ENCODE peak calls at places on chromosomes 16 and 17, in eight cellular contexts. One of them, this sample, is unnamed.

GRCh38 chr17:59707971-59708425 is 544 bp downstream of the VMP1 start:
- DNase-seq in brain microvascular endothelial cell: no peak
- DNase-seq in fibroblast of villous mesenchyme: no peak
- DNase-seq in A549: peak
- DNase-seq in AG09309: no peak
- DNase-seq in NB4: peak
- DNase-seq in lower leg skin: no peak
- DNase-seq in kidney epithelial cell: no peak
- DNase-seq in this sample: no peak

GRCh38 chr16:88672776-88673175 is 9.9 kb upstream of the MVD start:
- DNase-seq in brain microvascular endothelial cell: no peak
- DNase-seq in fibroblast of villous mesenchyme: no peak
- DNase-seq in A549: peak
- DNase-seq in AG09309: no peak
- DNase-seq in NB4: peak
- DNase-seq in lower leg skin: no peak
- DNase-seq in kidney epithelial cell: no peak
- DNase-seq in this sample: no peak

GRCh38 chr16:55900616-55901393 is 25.6 kb upstream of the CES5A start:
- DNase-seq in brain microvascular endothelial cell: no peak
- DNase-seq in fibroblast of villous mesenchyme: no peak
- DNase-seq in A549: no peak
- DNase-seq in AG09309: no peak
- DNase-seq in NB4: no peak
- DNase-seq in lower leg skin: peak
- DNase-seq in kidney epithelial cell: no peak
- DNase-seq in this sample: no peak

GRCh38 chr16:49766280-49766679 is 89.6 kb downstream of the ZNF423 start:
- DNase-seq in brain microvascular endothelial cell: no peak
- DNase-seq in fibroblast of villous mesenchyme: no peak
- DNase-seq in A549: no peak
- DNase-seq in AG09309: no peak
- DNase-seq in NB4: no peak
- DNase-seq in lower leg skin: no peak
- DNase-seq in kidney epithelial cell: no peak
- DNase-seq in this sample: no peak

GRCh38 chr17:3890082-3890892 is 2.6 kb downstream of the CAMKK1 start:
- DNase-seq in brain microvascular endothelial cell: peak
- DNase-seq in fibroblast of villous mesenchyme: peak
- DNase-seq in A549: peak
- DNase-seq in AG09309: no peak
- DNase-seq in NB4: peak
- DNase-seq in lower leg skin: peak
- DNase-seq in kidney epithelial cell: peak
- DNase-seq in this sample: peak

GRCh38 chr17:69246726-69247375 is 18.2 kb upstream of the ABCA10 start:
- DNase-seq in brain microvascular endothelial cell: no peak
- DNase-seq in fibroblast of villous mesenchyme: peak
- DNase-seq in A549: peak
- DNase-seq in AG09309: no peak
- DNase-seq in NB4: peak
- DNase-seq in lower leg skin: no peak
- DNase-seq in kidney epithelial cell: peak
- DNase-seq in this sample: no peak

GRCh38 chr17:62705781-62706597 is 78.5 kb downstream of the MRC2 start:
- DNase-seq in brain microvascular endothelial cell: no peak
- DNase-seq in fibroblast of villous mesenchyme: no peak
- DNase-seq in A549: no peak
- DNase-seq in AG09309: no peak
- DNase-seq in NB4: no peak
- DNase-seq in lower leg skin: no peak
- DNase-seq in kidney epithelial cell: no peak
- DNase-seq in this sample: no peak

GRCh38 chr17:81049973-81050551 is 15.1 kb downstream of the BAIAP2 start:
- DNase-seq in brain microvascular endothelial cell: peak
- DNase-seq in fibroblast of villous mesenchyme: no peak
- DNase-seq in A549: no peak
- DNase-seq in AG09309: no peak
- DNase-seq in NB4: peak
- DNase-seq in lower leg skin: no peak
- DNase-seq in kidney epithelial cell: peak
- DNase-seq in this sample: no peak

GRCh38 chr16:8807189-8807588 is 9.6 kb downstream of the PMM2 start:
- DNase-seq in brain microvascular endothelial cell: no peak
- DNase-seq in fibroblast of villous mesenchyme: no peak
- DNase-seq in A549: no peak
- DNase-seq in AG09309: no peak
- DNase-seq in NB4: no peak
- DNase-seq in lower leg skin: no peak
- DNase-seq in kidney epithelial cell: no peak
- DNase-seq in this sample: no peak

GRCh38 chr17:21353326-21354010 is 22.7 kb upstream of the KCNJ12 start:
- DNase-seq in brain microvascular endothelial cell: no peak
- DNase-seq in fibroblast of villous mesenchyme: peak
- DNase-seq in A549: no peak
- DNase-seq in AG09309: peak
- DNase-seq in NB4: peak
- DNase-seq in lower leg skin: no peak
- DNase-seq in kidney epithelial cell: no peak
- DNase-seq in this sample: no peak

GRCh38 chr16:49596119-49596518 is 222.5 kb downstream of the C16orf78 start:
- DNase-seq in brain microvascular endothelial cell: peak
- DNase-seq in fibroblast of villous mesenchyme: no peak
- DNase-seq in A549: no peak
- DNase-seq in AG09309: no peak
- DNase-seq in NB4: no peak
- DNase-seq in lower leg skin: peak
- DNase-seq in kidney epithelial cell: no peak
- DNase-seq in this sample: no peak

GRCh38 chr17:44556114-44556853 is 1.0 kb upstream of the FZD2 start:
- DNase-seq in brain microvascular endothelial cell: no peak
- DNase-seq in fibroblast of villous mesenchyme: peak
- DNase-seq in A549: peak
- DNase-seq in AG09309: no peak
- DNase-seq in NB4: peak
- DNase-seq in lower leg skin: no peak
- DNase-seq in kidney epithelial cell: no peak
- DNase-seq in this sample: no peak

GRCh38 chr16:88533945-88534641 is 36.1 kb upstream of the ZC3H18 start:
- DNase-seq in brain microvascular endothelial cell: peak
- DNase-seq in fibroblast of villous mesenchyme: peak
- DNase-seq in A549: peak
- DNase-seq in AG09309: no peak
- DNase-seq in NB4: peak
- DNase-seq in lower leg skin: peak
- DNase-seq in kidney epithelial cell: no peak
- DNase-seq in this sample: no peak

DNA sequence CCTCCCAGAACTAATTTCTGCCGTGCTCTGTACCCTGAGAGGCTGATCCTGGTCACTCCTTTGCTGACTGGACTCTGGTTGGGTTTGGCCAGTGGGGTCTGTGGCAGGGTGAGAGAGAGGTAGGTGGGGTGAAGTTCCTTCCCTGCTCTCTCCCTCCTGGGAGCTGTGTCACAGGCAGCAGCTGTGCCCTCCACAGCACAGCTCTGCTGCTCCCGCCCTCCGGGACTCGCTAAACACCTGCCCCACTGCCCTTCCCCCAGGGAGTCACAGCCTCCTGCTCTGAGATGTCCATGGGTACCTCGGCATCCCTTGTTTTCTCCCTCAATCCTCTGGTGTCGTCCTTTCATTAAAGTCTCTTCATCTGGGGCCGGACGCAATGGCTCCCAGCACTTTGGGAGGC is 66.4 kb downstream of the SRCIN1 start:
- DNase-seq in brain microvascular endothelial cell: no peak
- DNase-seq in fibroblast of villous mesenchyme: no peak
- DNase-seq in A549: no peak
- DNase-seq in AG09309: no peak
- DNase-seq in NB4: no peak
- DNase-seq in lower leg skin: no peak
- DNase-seq in kidney epithelial cell: no peak
- DNase-seq in this sample: no peak
- H3K4me3 ChIP-seq in brain microvascular endothelial cell: no peak
- H3K4me3 ChIP-seq in fibroblast of villous mesenchyme: no peak
- H3K4me3 ChIP-seq in A549: no peak
- H3K4me3 ChIP-seq in AG09309: no peak
- H3K4me3 ChIP-seq in NB4: no peak
- H3K4me3 ChIP-seq in lower leg skin: no peak
- H3K4me3 ChIP-seq in kidney epithelial cell: no peak
- H3K4me3 ChIP-seq in this sample: no peak

DNA sequence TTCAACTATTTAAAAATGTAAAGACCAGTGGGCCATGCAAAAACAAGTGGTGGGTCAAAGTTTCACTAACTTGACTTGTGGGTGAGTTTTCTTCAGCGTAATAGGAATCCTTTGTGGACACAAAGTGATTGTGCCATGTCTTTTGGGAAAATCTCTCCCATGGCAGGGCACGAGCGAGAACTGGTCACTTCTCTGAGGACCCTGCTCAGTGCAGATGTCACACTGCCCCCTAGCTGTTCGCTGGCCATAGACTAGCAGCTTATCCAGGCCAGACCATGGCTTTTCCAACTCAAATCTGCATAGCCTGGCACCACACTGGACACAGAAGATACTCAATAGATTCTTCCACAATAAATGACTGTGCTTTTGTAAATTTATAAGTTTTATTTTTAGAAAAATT is 306.0 kb upstream of the CCL2 start:
- DNase-seq in brain microvascular endothelial cell: no peak
- DNase-seq in fibroblast of villous mesenchyme: no peak
- DNase-seq in A549: no peak
- DNase-seq in AG09309: no peak
- DNase-seq in NB4: peak
- DNase-seq in lower leg skin: peak
- DNase-seq in kidney epithelial cell: no peak
- DNase-seq in this sample: no peak
- TF ChIP-seq CTCF in brain microvascular endothelial cell: no peak
- TF ChIP-seq CTCF in fibroblast of villous mesenchyme: no peak
- TF ChIP-seq CTCF in A549: peak
- TF ChIP-seq CTCF in AG09309: no peak
- TF ChIP-seq CTCF in NB4: peak
- TF ChIP-seq CTCF in lower leg skin: no peak
- TF ChIP-seq CTCF in kidney epithelial cell: peak
- TF ChIP-seq CTCF in this sample: no peak

GRCh38 chr17:61519139-61519538 is 66.9 kb downstream of the TBX4 start:
- DNase-seq in brain microvascular endothelial cell: no peak
- DNase-seq in fibroblast of villous mesenchyme: no peak
- DNase-seq in A549: no peak
- DNase-seq in AG09309: no peak
- DNase-seq in NB4: no peak
- DNase-seq in lower leg skin: no peak
- DNase-seq in kidney epithelial cell: no peak
- DNase-seq in this sample: no peak
- H3K4me3 ChIP-seq in brain microvascular endothelial cell: no peak
- H3K4me3 ChIP-seq in fibroblast of villous mesenchyme: no peak
- H3K4me3 ChIP-seq in A549: no peak
- H3K4me3 ChIP-seq in AG09309: no peak
- H3K4me3 ChIP-seq in NB4: no peak
- H3K4me3 ChIP-seq in lower leg skin: no peak
- H3K4me3 ChIP-seq in kidney epithelial cell: no peak
- H3K4me3 ChIP-seq in this sample: no peak

GRCh38 chr17:79952265-79952877 is 83.3 kb downstream of the TBC1D16 start:
- DNase-seq in brain microvascular endothelial cell: no peak
- DNase-seq in fibroblast of villous mesenchyme: no peak
- DNase-seq in A549: no peak
- DNase-seq in AG09309: no peak
- DNase-seq in NB4: peak
- DNase-seq in lower leg skin: peak
- DNase-seq in kidney epithelial cell: no peak
- DNase-seq in this sample: no peak

GRCh38 chr17:79954281-79955166 is 81.1 kb downstream of the TBC1D16 start:
- DNase-seq in brain microvascular endothelial cell: no peak
- DNase-seq in fibroblast of villous mesenchyme: no peak
- DNase-seq in A549: no peak
- DNase-seq in AG09309: no peak
- DNase-seq in NB4: no peak
- DNase-seq in lower leg skin: peak
- DNase-seq in kidney epithelial cell: no peak
- DNase-seq in this sample: no peak

GRCh38 chr17:79951361-79952264 is 84.1 kb downstream of the TBC1D16 start:
- DNase-seq in brain microvascular endothelial cell: peak
- DNase-seq in fibroblast of villous mesenchyme: peak
- DNase-seq in A549: no peak
- DNase-seq in AG09309: peak
- DNase-seq in NB4: peak
- DNase-seq in lower leg skin: peak
- DNase-seq in kidney epithelial cell: peak
- DNase-seq in this sample: peak

GRCh38 chr17:79952915-79953314 is 82.8 kb downstream of the TBC1D16 start:
- DNase-seq in brain microvascular endothelial cell: no peak
- DNase-seq in fibroblast of villous mesenchyme: no peak
- DNase-seq in A549: no peak
- DNase-seq in AG09309: no peak
- DNase-seq in NB4: no peak
- DNase-seq in lower leg skin: peak
- DNase-seq in kidney epithelial cell: no peak
- DNase-seq in this sample: no peak

GRCh38 chr17:79953335-79953734 is 82.3 kb downstream of the TBC1D16 start:
- DNase-seq in brain microvascular endothelial cell: no peak
- DNase-seq in fibroblast of villous mesenchyme: no peak
- DNase-seq in A549: no peak
- DNase-seq in AG09309: no peak
- DNase-seq in NB4: no peak
- DNase-seq in lower leg skin: no peak
- DNase-seq in kidney epithelial cell: no peak
- DNase-seq in this sample: no peak
- TF ChIP-seq CTCF in brain microvascular endothelial cell: no peak
- TF ChIP-seq CTCF in fibroblast of villous mesenchyme: no peak
- TF ChIP-seq CTCF in A549: no peak
- TF ChIP-seq CTCF in AG09309: no peak
- TF ChIP-seq CTCF in NB4: no peak
- TF ChIP-seq CTCF in lower leg skin: no peak
- TF ChIP-seq CTCF in kidney epithelial cell: no peak
- TF ChIP-seq CTCF in this sample: no peak

DNA sequence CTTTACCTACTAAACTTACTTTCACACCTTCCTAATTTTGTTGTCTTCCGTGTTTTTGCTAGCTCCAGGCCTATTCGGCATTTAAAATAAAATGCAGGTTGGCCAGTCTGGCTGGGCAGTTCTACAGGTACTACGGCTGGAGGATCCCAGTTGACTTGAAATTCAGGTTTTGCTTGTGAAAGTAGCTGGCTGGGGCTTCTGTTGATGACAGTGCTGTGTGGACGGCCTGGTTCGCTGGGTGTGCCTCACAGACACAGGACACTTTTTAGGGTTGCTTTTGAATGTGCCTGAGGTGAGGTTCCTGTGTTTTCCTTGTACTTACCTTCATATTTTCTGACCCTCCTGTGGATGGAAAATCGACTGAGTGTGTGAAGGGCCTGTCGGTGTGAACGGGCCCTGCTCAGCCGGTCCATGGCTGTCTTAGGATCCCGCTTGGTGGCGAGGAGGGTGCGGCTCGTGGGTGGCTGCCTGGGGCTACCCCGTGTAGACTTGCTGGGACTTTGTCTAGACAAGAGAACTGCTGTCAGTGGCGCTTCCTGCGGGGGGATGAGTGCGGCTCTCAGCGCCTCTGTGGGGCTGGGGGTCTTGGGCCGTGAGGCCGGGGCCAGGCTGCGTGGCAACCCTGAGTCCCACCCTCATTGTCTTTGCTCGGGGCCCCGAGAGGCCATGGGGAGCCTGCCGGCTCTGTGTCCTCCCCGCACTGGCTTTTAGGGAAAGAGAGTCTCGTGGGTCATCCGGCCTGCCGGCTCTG is 18.7 kb upstream of the ZNF750 start:
- DNase-seq in brain microvascular endothelial cell: no peak
- DNase-seq in fibroblast of villous mesenchyme: no peak
- DNase-seq in A549: no peak
- DNase-seq in AG09309: no peak
- DNase-seq in NB4: no peak
- DNase-seq in lower leg skin: no peak
- DNase-seq in kidney epithelial cell: no peak
- DNase-seq in this sample: no peak
- H3K4me3 ChIP-seq in brain microvascular endothelial cell: no peak
- H3K4me3 ChIP-seq in fibroblast of villous mesenchyme: no peak
- H3K4me3 ChIP-seq in A549: no peak
- H3K4me3 ChIP-seq in AG09309: no peak
- H3K4me3 ChIP-seq in NB4: no peak
- H3K4me3 ChIP-seq in lower leg skin: no peak
- H3K4me3 ChIP-seq in kidney epithelial cell: no peak
- H3K4me3 ChIP-seq in this sample: no peak